ENCODE peak calls at places on chromosomes 4 and X, in four cellular contexts. E is H9, X is IMR-90, B is H1. N is an unnamed sample. For H3K4me1, the result is how much of the 10 kb centered on the place peaks cover.

GRCh38 chrX:100649550-100650356 is 5.8 kb downstream of the SRPX2 start:
- DNase-seq in E (no peak), X (peak), B (no peak), N (peak)

GRCh38 chr4:19631814-19632213 is 619.9 kb upstream of the SLIT2 start:
- DNase-seq in E (no peak), X (no peak), B (no peak), N (no peak)

GRCh38 chrX:129472116-129472515 is 51.2 kb downstream of the SMARCA1 start:
- DNase-seq in E (no peak), X (peak), B (no peak), N (no peak)

GRCh38 chr4:130306566-130306965 is 1210.6 kb downstream of the C4orf33 start:
- DNase-seq in E (peak), X (no peak), B (peak), N (peak)

GRCh38 chrX:37796805-37797204 is 16.9 kb downstream of the CYBB start:
- DNase-seq in E (no peak), X (no peak), B (no peak), N (peak)

GRCh38 chr4:182338059-182338458 is 94.9 kb downstream of the TENM3 start:
- DNase-seq in E (no peak), X (no peak), B (no peak), N (no peak)

GRCh38 chr4:48761286-48761685 is 18.8 kb downstream of the FRYL start:
- DNase-seq in E (no peak), X (peak), B (no peak), N (no peak)

GRCh38 chr4:147539959-147540358 is 59.1 kb downstream of the EDNRA start:
- DNase-seq in E (no peak), X (no peak), B (no peak), N (no peak)

GRCh38 chr4:23887989-23888388 is 1.9 kb downstream of the PPARGC1A start:
- DNase-seq in E (no peak), X (no peak), B (no peak), N (no peak)

GRCh38 chrX:123884809-123885408 is 25.1 kb downstream of the XIAP start:
- DNase-seq in E (no peak), X (peak), B (no peak), N (peak)

GRCh38 chrX:101442095-101442494 is 34.1 kb downstream of the HNRNPH2 start:
- DNase-seq in E (no peak), X (no peak), B (no peak), N (no peak)

GRCh38 chr4:23373269-23373668 is 516.6 kb downstream of the PPARGC1A start:
- DNase-seq in E (no peak), X (peak), B (no peak), N (peak)

GRCh38 chr4:150176559-150176958 is 98.3 kb downstream of the DCLK2 start:
- DNase-seq in E (no peak), X (peak), B (no peak), N (no peak)

GRCh38 chr4:95108883-95109421 is 351.2 kb downstream of the BMPR1B start:
- DNase-seq in E (no peak), X (peak), B (no peak), N (no peak)

GRCh38 chr4:22504931-22505330 is 10.9 kb downstream of the ADGRA3 start:
- DNase-seq in E (no peak), X (peak), B (no peak), N (no peak)

GRCh38 chr4:56876264-56876663 is 31.4 kb upstream of the REST start:
- DNase-seq in E (no peak), X (no peak), B (no peak), N (no peak)

GRCh38 chr4:41885456-41885855 is 49.8 kb upstream of the TMEM33 start:
- DNase-seq in E (no peak), X (no peak), B (no peak), N (no peak)

GRCh38 chrX:128653524-128653923 is 601.3 kb upstream of the ACTRT1 start:
- DNase-seq in E (no peak), X (no peak), B (no peak), N (peak)

GRCh38 chr4:2006367-2006766 is 2.4 kb downstream of the NELFA start:
- DNase-seq in E (no peak), X (no peak), B (no peak), N (no peak)
- H3K56ac ChIP-seq in E (no peak), X (no peak), B (no peak), N (no peak)

DNA sequence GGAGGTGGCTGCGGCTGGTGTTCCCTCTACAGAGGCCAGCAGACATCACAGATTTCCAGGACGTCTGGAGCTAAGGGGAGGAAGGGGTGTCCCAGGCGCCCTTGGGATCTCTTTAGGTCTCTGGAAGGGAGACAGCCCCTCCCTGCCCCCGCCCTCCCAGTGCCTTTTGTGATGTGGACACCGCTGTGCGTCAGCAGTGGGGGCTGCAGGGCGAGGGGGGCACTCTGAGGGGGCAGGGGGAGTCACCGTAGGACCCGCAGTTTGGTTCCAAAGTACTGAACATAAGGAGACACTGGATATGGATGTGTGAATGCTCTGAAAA is 25.6 kb upstream of the MXD4 start:
- DNase-seq in E (no peak), X (no peak), B (no peak), N (no peak)
- H3K18ac ChIP-seq in E (no peak), X (no peak), B (no peak), N (no peak)

DNA sequence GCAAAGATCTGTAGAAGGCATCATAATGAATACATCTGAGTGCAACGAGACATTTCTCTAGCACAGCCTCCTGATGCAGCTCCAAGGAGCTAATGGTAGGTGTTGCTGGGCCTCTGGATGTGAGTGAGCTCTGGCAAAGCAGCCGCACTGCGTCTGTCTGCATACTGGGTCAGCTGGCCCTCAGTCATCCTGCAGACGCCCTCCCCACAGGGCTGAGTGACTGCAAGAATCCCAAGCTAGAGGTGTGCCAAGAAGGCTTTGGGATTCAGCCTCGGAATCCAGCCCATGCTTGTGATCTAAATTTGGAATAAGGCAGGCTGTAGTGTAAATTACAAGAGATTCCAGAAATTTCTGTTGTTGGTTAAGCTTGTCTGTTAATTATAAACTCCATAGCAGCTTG is 18.5 kb downstream of the HERC3 start:
- DNase-seq in E (no peak), X (peak), B (no peak), N (no peak)
- H3K4me1 ChIP-seq in E (under half), X (under half), B (under half), N (under half)

GRCh38 chr4:153346563-153346962 is 2.1 kb downstream of the MND1 start:
- DNase-seq in E (no peak), X (peak), B (no peak), N (peak)
- H3K56ac ChIP-seq in E (no peak), X (no peak), B (no peak), N (no peak)

GRCh38 chr4:174252412-174252811 is 31.1 kb downstream of the FBXO8 start:
- DNase-seq in E (no peak), X (no peak), B (no peak), N (no peak)
- H3K18ac ChIP-seq in E (no peak), X (no peak), B (no peak), N (no peak)

DNA sequence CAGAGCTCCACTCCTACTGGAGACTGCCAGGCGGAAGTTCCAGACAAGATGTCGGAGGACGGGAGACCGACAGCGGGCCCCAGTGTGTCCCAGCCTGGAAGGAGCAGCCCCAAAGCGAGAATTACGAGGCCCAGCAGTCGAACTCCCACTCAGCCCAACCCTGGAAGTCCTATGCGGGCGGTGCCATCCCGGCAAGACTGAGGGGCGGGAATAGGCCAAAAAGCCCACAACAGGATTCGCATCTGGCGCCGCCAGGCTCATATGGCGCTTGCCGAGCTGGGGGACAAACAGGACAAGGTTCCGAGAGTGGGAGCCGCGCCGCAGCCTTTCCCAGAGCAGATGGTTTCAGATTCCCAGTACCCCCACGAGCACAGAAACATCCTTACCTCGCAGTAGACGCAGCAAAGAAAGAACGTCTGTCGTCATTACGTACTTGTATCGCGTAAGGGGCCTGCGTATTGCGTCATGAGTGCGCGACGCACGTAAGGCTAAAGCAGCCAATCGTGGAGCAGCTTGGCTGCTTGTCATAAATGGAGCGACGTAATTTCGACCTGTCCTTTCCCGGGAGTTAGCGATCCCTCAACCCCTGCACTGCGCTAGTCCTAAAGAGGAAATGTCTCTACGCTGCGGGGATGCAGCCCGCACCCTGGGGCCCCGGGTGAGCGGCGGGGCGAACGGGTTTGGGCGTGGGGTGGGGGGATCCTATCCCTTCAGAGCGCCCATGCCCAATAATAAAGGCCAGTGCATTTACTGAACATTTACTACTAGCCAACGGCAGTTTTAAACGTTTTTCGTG is at the start of the genes LIAS and RPL9:
- DNase-seq in E (peak), X (peak), B (peak), N (peak)
- H3K4me1 ChIP-seq in E (under half), X (under half), B (under half), N (under half)

DNA sequence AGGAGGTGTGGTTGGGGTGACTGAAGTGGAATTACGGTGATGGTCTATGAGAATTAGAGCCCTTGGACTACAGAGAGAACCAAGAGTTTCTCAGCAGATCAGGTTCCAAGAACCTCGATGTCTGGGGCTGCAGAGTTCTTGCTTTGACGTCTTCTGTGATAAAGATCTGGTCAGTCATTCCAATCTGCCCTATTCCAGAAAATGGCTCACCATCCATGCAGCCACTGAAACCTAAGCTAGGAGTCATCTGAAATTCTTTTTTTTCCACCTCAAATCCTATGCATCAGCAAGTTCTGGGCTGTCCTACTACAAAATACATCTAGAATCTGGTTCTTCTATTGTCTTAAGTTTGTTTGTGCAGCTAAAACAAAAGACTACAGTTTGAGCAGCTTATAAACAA is 254.4 kb upstream of the PGRMC2 start:
- DNase-seq in E (no peak), X (no peak), B (no peak), N (no peak)
- H3K56ac ChIP-seq in E (no peak), X (no peak), B (no peak), N (no peak)

DNA sequence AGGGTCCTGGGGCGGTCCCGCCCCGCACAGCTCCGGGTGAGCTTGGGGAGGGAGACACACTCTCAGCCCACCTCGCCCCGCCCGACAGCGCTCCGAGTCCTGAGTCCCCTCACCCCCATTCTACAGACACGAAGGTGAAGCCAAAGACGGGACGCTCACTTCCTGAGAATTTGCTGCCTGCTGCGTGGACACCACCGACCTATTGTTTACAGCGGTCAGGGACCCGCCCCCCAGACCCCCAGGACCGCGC is 796 bp upstream of the ZNF141 start:
- DNase-seq in E (no peak), X (no peak), B (no peak), N (peak)
- H3K18ac ChIP-seq in E (no peak), X (no peak), B (no peak), N (peak)

GRCh38 chrX:153641575-153642312 is 5.3 kb upstream of the DUSP9 start:
- DNase-seq in E (peak), X (no peak), B (no peak), N (peak)

GRCh38 chrX:153640045-153640686 is 6.8 kb upstream of the DUSP9 start:
- DNase-seq in E (no peak), X (no peak), B (no peak), N (no peak)

GRCh38 chrX:153639177-153640044 is 7.6 kb upstream of the DUSP9 start:
- DNase-seq in E (peak), X (no peak), B (no peak), N (no peak)

GRCh38 chrX:153642313-153642654 is 4.7 kb upstream of the DUSP9 start:
- DNase-seq in E (peak), X (no peak), B (no peak), N (no peak)

DNA sequence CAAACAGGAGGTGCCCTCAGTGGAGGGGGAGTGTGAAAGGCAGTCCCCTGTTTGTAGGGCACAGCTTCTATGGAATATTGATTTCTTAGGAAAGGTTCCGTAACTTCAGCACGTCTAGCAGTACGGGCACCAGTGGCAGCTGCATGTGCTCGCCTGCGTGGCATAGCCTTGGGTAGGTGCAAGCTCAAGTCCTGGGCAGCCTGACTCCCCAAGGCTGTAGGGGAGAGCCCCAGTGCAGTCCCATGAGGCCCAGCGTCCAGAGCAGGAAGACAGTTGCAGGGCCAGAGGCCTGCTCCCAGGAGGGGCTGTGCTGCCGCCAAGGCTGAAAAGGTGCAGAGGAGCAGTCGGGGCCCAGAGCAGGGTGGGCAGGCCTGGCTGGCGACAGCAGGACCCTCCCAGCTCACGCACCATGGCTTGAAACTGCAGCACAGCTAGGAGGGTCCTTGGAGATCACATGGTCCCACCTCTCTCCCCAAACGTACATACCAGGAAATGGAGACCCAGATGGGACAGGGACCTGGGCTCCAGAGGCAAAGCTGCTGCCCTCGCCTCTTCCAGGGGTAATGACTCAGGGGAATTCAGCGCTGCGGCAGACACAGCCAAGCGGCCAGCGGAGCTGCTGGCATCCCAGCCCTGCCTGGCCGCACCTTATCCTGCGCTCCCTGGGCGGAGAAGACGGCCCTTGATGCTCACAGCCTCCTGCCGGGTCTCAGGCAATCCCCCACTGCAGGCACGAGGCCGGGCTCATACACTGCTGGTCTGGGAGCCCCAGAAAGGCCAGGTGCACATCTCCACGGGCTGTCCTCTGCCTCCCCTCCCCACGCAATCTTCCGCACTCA is 6.0 kb upstream of the DUSP9 start:
- DNase-seq in E (peak), X (no peak), B (no peak), N (peak)
- H3K4me1 ChIP-seq in E (under half), X (under half), B (under half), N (under half)

DNA sequence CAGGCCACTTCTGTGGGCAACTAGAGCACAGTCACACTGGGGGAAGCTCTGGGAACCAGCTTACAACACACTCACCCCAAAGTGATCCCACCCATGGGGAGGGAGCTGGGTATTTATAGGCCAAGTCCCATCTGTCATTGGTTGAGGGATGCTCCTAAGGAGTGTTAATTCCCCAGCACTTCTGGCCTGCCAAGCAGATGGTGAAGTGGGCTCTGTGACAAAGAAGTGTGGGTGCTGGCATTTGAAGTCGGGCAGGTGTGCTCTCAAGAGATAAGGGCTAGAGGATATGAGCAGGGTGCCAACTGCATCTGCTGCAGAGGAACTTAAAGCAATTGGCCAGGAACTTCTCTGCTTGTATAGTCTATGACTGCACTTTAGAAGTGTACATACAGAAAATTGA is 30.9 kb downstream of the PTCHD1 start:
- DNase-seq in E (no peak), X (no peak), B (no peak), N (no peak)
- H3K56ac ChIP-seq in E (no peak), X (no peak), B (no peak), N (no peak)